ENCODE peak calls at places on chromosome 14, in ten cellular contexts. B is progenitor cell of endocrine pancreas; T is COR-L47; Y is stimulated activated CD8-positive, alpha-beta memory T cell treated with anti-CD3 and anti-CD28 coated beads, Interleukin-7, amount 100 ng/mL, for 24 hours; Q is NCI-H510A treated with DMSO at 0.1 percent for 48 hours; M is anterior cingulate cortex; F is endothelial cell; V is heart left ventricle; C is activated CD4-positive, alpha-beta memory T cell treated with anti-CD3 and anti-CD28 coated beads for 36 hours; S is lower leg skin. A is an unnamed sample.

GRCh38 chr14:29851397-29851796 is 76.2 kb downstream of the PRKD1 start:
- DNase-seq in F (no peak), T (no peak), Y (no peak), V (no peak), B (no peak), S (no peak), M (no peak), Q (no peak), C (no peak), A (no peak)

GRCh38 chr14:90560529-90560928 is 163.7 kb downstream of the CALM1 start:
- DNase-seq in Q (no peak), T (no peak), B (no peak), Y (no peak), S (no peak), M (no peak), F (no peak), V (no peak), C (no peak), A (no peak)

GRCh38 chr14:53613404-53614253 is 343.0 kb downstream of the BMP4 start:
- DNase-seq in B (peak), T (peak), M (no peak), C (no peak), V (no peak), Q (no peak), Y (no peak), S (no peak), F (no peak), A (peak)

GRCh38 chr14:94342334-94342934 is 19.3 kb upstream of the SERPINA6 start:
- DNase-seq in T (peak), S (peak), M (no peak), Q (no peak), V (peak), F (no peak), Y (no peak), C (peak), B (no peak), A (peak)

GRCh38 chr14:91059576-91060471 is 617 bp downstream of the RPS6KA5 start:
- DNase-seq in T (peak), C (peak), S (peak), Y (peak), M (no peak), V (peak), Q (peak), B (peak), F (peak), A (peak)

GRCh38 chr14:92890830-92891598 is 31.9 kb upstream of the CHGA start:
- DNase-seq in Y (no peak), T (peak), B (no peak), F (no peak), S (peak), Q (peak), V (no peak), M (no peak), C (peak), A (peak)

GRCh38 chr14:38762436-38762835 is 340.6 kb downstream of the SEC23A start:
- DNase-seq in S (no peak), T (no peak), Q (no peak), Y (no peak), B (no peak), M (no peak), C (no peak), V (no peak), F (no peak), A (peak)

GRCh38 chr14:103805708-103806107 is 41.7 kb downstream of the PPP1R13B start:
- DNase-seq in F (no peak), M (no peak), C (no peak), Y (no peak), B (no peak), T (no peak), S (no peak), Q (no peak), V (no peak), A (no peak)

GRCh38 chr14:22830329-22831010 is 783 bp downstream of the MRPL52 start:
- DNase-seq in M (no peak), Y (no peak), T (no peak), S (no peak), F (no peak), C (no peak), Q (no peak), B (no peak), V (no peak), A (no peak)

GRCh38 chr14:77026166-77026929 is 2.2 kb downstream of the IRF2BPL start:
- DNase-seq in S (no peak), F (no peak), M (no peak), Y (no peak), T (no peak), B (no peak), C (peak), V (peak), Q (peak), A (peak)

GRCh38 chr14:99936056-99936455 is 129.2 kb upstream of the EVL start:
- DNase-seq in V (no peak), S (no peak), Q (no peak), M (no peak), F (no peak), B (no peak), C (no peak), T (no peak), Y (no peak), A (no peak)

GRCh38 chr14:103144085-103144484 is 20.8 kb downstream of the TNFAIP2 start:
- DNase-seq in M (no peak), Q (no peak), Y (no peak), F (no peak), T (no peak), C (no peak), S (no peak), B (no peak), V (no peak), A (no peak)

GRCh38 chr14:37063467-37064240 is 108.8 kb downstream of the SLC25A21 start:
- DNase-seq in T (no peak), C (no peak), V (no peak), S (no peak), M (no peak), Q (no peak), Y (no peak), B (no peak), F (no peak), A (no peak)

GRCh38 chr14:100540141-100540925 is 46.9 kb downstream of the BEGAIN start:
- DNase-seq in V (peak), C (no peak), Y (no peak), F (peak), B (no peak), M (no peak), S (peak), Q (no peak), T (no peak), A (peak)

GRCh38 chr14:64788706-64789105 is 84.5 kb downstream of the PLEKHG3 start:
- DNase-seq in T (no peak), B (no peak), Y (no peak), S (no peak), F (no peak), M (no peak), Q (no peak), V (no peak), C (no peak), A (peak)

GRCh38 chr14:85076111-85076510 is 453.8 kb upstream of the FLRT2 start:
- DNase-seq in M (no peak), F (no peak), V (no peak), S (no peak), B (no peak), T (no peak), C (no peak), Q (no peak), Y (no peak), A (no peak)

GRCh38 chr14:103880334-103880985 is 33.1 kb upstream of the PPP1R13B start:
- DNase-seq in C (peak), S (peak), Y (no peak), V (peak), Q (no peak), F (no peak), M (no peak), B (no peak), T (peak), A (peak)

GRCh38 chr14:36671149-36671548 is 9.5 kb downstream of the PAX9 start:
- DNase-seq in F (no peak), T (no peak), C (no peak), B (no peak), M (no peak), Q (peak), Y (no peak), S (no peak), V (no peak), A (no peak)

GRCh38 chr14:54600685-54601084 is 33.8 kb downstream of the SAMD4A start:
- DNase-seq in S (no peak), F (no peak), Q (no peak), T (no peak), C (no peak), Y (no peak), B (no peak), M (no peak), V (no peak), A (no peak)

GRCh38 chr14:27427796-27428195 is 830.0 kb upstream of the NOVA1 start:
- DNase-seq in Q (no peak), B (no peak), C (no peak), S (no peak), F (no peak), V (no peak), M (no peak), Y (no peak), T (no peak), A (peak)

GRCh38 chr14:26163761-26164160 is 434.1 kb downstream of the NOVA1 start:
- DNase-seq in C (no peak), S (no peak), T (peak), B (no peak), F (peak), Y (no peak), Q (peak), M (no peak), V (peak), A (peak)

GRCh38 chr14:67541448-67542387 is 8.6 kb downstream of the PLEKHH1 start:
- DNase-seq in Q (no peak), Y (no peak), T (no peak), C (peak), F (peak), S (peak), V (no peak), B (peak), M (no peak), A (no peak)

GRCh38 chr14:61765225-61765943 is 3.2 kb downstream of the SNAPC1 start:
- DNase-seq in T (peak), B (no peak), M (no peak), C (no peak), F (no peak), S (no peak), Y (no peak), Q (no peak), V (no peak), A (no peak)

GRCh38 chr14:61609143-61609851 is 86.0 kb upstream of the HIF1A start:
- DNase-seq in T (peak), C (no peak), F (peak), S (no peak), M (no peak), B (no peak), Y (no peak), Q (peak), V (no peak), A (peak)

GRCh38 chr14:51490205-51490604 is 161.5 kb upstream of the FRMD6 start:
- DNase-seq in M (no peak), V (no peak), F (no peak), Q (no peak), C (no peak), S (no peak), B (no peak), T (no peak), Y (no peak), A (no peak)

GRCh38 chr14:50740858-50741257 is 72.8 kb upstream of the SAV1 start:
- DNase-seq in B (no peak), V (no peak), F (no peak), M (no peak), S (no peak), Q (no peak), Y (no peak), T (no peak), C (no peak), A (peak)

GRCh38 chr14:101509730-101510371 is 51.4 kb upstream of the DIO3 start:
- DNase-seq in Q (no peak), M (no peak), S (peak), C (no peak), T (no peak), V (no peak), F (no peak), B (no peak), Y (no peak), A (no peak)

GRCh38 chr14:73221945-73222344 is 15.4 kb upstream of the PAPLN start:
- DNase-seq in V (no peak), M (no peak), Y (no peak), T (no peak), F (no peak), S (no peak), B (no peak), C (no peak), Q (no peak), A (no peak)

GRCh38 chr14:34387974-34388533 is 74.0 kb downstream of the SPTSSA start:
- DNase-seq in B (no peak), C (no peak), M (no peak), Q (no peak), S (no peak), V (no peak), Y (no peak), F (no peak), T (peak), A (no peak)

GRCh38 chr14:52154992-52155655 is 86.3 kb upstream of the NID2 start:
- DNase-seq in M (no peak), S (no peak), T (no peak), V (no peak), Q (no peak), F (no peak), Y (no peak), C (peak), B (no peak), A (no peak)

GRCh38 chr14:99590746-99591555 is 13.1 kb downstream of the CCDC85C start:
- DNase-seq in Q (no peak), V (peak), T (no peak), S (no peak), B (no peak), Y (no peak), F (no peak), M (no peak), C (no peak), A (peak)

GRCh38 chr14:100307215-100308111 is 1.2 kb upstream of the SLC25A29 start:
- DNase-seq in C (no peak), Y (no peak), S (peak), Q (no peak), B (peak), V (no peak), M (no peak), T (no peak), F (peak), A (peak)

GRCh38 chr14:64209428-64210165 is 84.6 kb downstream of the ESR2 start:
- DNase-seq in M (no peak), Y (no peak), B (no peak), S (no peak), Q (no peak), C (no peak), F (no peak), T (no peak), V (peak), A (no peak)

GRCh38 chr14:59098377-59098776 is 90.1 kb upstream of the DAAM1 start:
- DNase-seq in T (no peak), Q (no peak), C (no peak), S (no peak), M (no peak), V (no peak), F (no peak), B (no peak), Y (no peak), A (no peak)

A was measured in DMS53.